ENCODE peak calls at places on chromosomes 7 and 10, in five cellular contexts. One of them, this sample, is unnamed.
A peak's percentile ranks its signal among the peaks of the same experiment; 100 is the strongest.

GRCh38 chr7:82202107-82202506 is 241.5 kb downstream of the CACNA2D1 start:
- DNase-seq in mammary epithelial cell: no peak
- DNase-seq in ovary: no peak
- DNase-seq in uterus: no peak
- DNase-seq in cardiac muscle cell: no peak
- DNase-seq in this sample: no peak

GRCh38 chr10:101450277-101451080 is 96.5 kb downstream of the BTRC start:
- DNase-seq in uterus: no peak
- DNase-seq in ovary: no peak
- DNase-seq in cardiac muscle cell: no peak
- DNase-seq in mammary epithelial cell: no peak
- DNase-seq in this sample: no peak

GRCh38 chr7:129569811-129570215 is 41.7 kb upstream of the NRF1 start:
- DNase-seq in ovary: no peak
- DNase-seq in uterus: no peak
- DNase-seq in mammary epithelial cell: peak; percentile 91
- DNase-seq in cardiac muscle cell: peak; percentile 77
- DNase-seq in this sample: peak; percentile 75

GRCh38 chr7:77281780-77282478 is 82.3 kb upstream of the FGL2 start:
- DNase-seq in ovary: no peak
- DNase-seq in cardiac muscle cell: no peak
- DNase-seq in uterus: no peak
- DNase-seq in mammary epithelial cell: no peak
- DNase-seq in this sample: no peak

GRCh38 chr10:97515260-97515978 is 16.7 kb downstream of the UBTD1 start:
- DNase-seq in mammary epithelial cell: no peak
- DNase-seq in uterus: no peak
- DNase-seq in ovary: no peak
- DNase-seq in cardiac muscle cell: no peak
- DNase-seq in this sample: no peak

GRCh38 chr7:50584793-50585399 is 19.7 kb upstream of the DDC start:
- DNase-seq in uterus: no peak
- DNase-seq in cardiac muscle cell: no peak
- DNase-seq in ovary: no peak
- DNase-seq in mammary epithelial cell: peak; percentile 98
- DNase-seq in this sample: no peak

GRCh38 chr7:77887567-77887966 is 89.0 kb downstream of the PHTF2 start:
- DNase-seq in mammary epithelial cell: peak; percentile 35
- DNase-seq in cardiac muscle cell: peak; percentile 54
- DNase-seq in ovary: no peak
- DNase-seq in uterus: no peak
- DNase-seq in this sample: no peak

GRCh38 chr10:66983482-66983818 is 57.6 kb downstream of the LRRTM3 start:
- DNase-seq in uterus: no peak
- DNase-seq in ovary: no peak
- DNase-seq in cardiac muscle cell: no peak
- DNase-seq in mammary epithelial cell: no peak
- DNase-seq in this sample: no peak

GRCh38 chr7:90708841-90709317 is 112.8 kb downstream of the CDK14 start:
- DNase-seq in cardiac muscle cell: peak; percentile 41
- DNase-seq in mammary epithelial cell: no peak
- DNase-seq in ovary: no peak
- DNase-seq in uterus: no peak
- DNase-seq in this sample: no peak

GRCh38 chr7:90626011-90626410 is 29.9 kb downstream of the CDK14 start:
- DNase-seq in ovary: no peak
- DNase-seq in mammary epithelial cell: peak; percentile 26
- DNase-seq in uterus: no peak
- DNase-seq in cardiac muscle cell: peak; percentile 76
- DNase-seq in this sample: no peak

GRCh38 chr7:102306916-102307677 is 20.4 kb downstream of the SH2B2 start:
- DNase-seq in cardiac muscle cell: peak; percentile 62
- DNase-seq in mammary epithelial cell: no peak
- DNase-seq in ovary: no peak
- DNase-seq in uterus: no peak
- DNase-seq in this sample: no peak

GRCh38 chr7:16738014-16738688 is 15.4 kb upstream of the TSPAN13 start:
- DNase-seq in cardiac muscle cell: no peak
- DNase-seq in ovary: no peak
- DNase-seq in uterus: no peak
- DNase-seq in mammary epithelial cell: no peak
- DNase-seq in this sample: no peak

GRCh38 chr10:70677016-70677415 is 4.7 kb downstream of the ADAMTS14 start:
- DNase-seq in uterus: no peak
- DNase-seq in ovary: no peak
- DNase-seq in mammary epithelial cell: no peak
- DNase-seq in cardiac muscle cell: no peak
- DNase-seq in this sample: no peak

GRCh38 chr7:123580406-123581161 is 21.0 kb upstream of the ASB15 start:
- DNase-seq in cardiac muscle cell: peak; percentile 72
- DNase-seq in mammary epithelial cell: peak; percentile 41
- DNase-seq in uterus: no peak
- DNase-seq in ovary: no peak
- DNase-seq in this sample: no peak

GRCh38 chr7:100016209-100016901 is 959 bp downstream of the ZKSCAN1 start:
- DNase-seq in mammary epithelial cell: peak; percentile 45
- DNase-seq in ovary: peak; percentile 3
- DNase-seq in uterus: no peak
- DNase-seq in cardiac muscle cell: peak; percentile 19
- DNase-seq in this sample: no peak

GRCh38 chr10:82027711-82028110 is 152.7 kb downstream of the NRG3 start:
- DNase-seq in uterus: no peak
- DNase-seq in mammary epithelial cell: no peak
- DNase-seq in ovary: no peak
- DNase-seq in cardiac muscle cell: no peak
- DNase-seq in this sample: no peak

GRCh38 chr10:131641231-131641630 is 259.6 kb upstream of the PPP2R2D start:
- DNase-seq in mammary epithelial cell: no peak
- DNase-seq in cardiac muscle cell: no peak
- DNase-seq in uterus: no peak
- DNase-seq in ovary: no peak
- DNase-seq in this sample: no peak

DNA sequence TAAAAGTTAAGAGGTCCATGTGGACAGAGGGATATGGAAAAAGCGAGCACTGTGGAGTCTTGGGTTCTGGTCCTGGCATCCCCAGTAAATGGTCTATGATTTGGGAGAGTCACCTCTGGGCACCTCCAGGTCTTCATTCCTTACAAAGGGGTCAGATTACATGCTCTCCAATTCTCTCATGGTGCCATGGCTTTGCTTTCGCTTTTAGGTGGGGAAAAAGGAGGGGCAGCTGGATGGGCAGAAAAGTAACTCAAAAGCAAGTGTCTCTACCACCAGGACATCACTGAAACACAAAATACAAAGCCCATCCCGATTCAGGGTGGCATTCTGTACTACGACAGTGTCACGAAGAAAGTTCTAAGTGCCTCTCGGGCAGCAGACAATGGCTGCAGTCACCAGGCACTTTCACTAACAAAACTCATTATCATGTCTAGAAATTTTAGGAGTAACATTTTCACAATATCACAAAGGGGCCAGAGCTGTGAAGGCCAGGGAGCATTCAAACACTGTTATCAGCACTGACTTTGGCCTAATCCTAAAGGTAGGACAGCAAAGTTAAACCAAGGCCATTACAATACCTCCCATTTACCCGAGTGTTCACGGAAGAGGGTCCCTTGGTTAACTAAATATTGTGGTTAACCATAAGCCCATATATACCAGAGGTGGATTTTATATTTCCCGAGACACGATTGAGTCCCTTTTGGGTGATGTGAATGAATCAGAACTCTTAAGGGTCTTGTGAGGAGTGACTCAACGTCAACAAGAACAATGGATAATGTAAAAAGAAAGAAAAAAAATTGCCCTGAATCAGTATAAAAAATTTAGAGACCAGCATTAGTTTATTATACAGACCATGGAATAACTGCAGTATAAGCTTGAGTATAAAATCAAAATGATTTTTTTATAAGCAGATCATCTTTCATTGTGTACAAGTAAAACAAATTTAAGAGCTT is 2.5 kb downstream of the PSAP start:
- DNase-seq in cardiac muscle cell: no peak
- DNase-seq in mammary epithelial cell: no peak
- DNase-seq in ovary: no peak
- DNase-seq in uterus: no peak
- DNase-seq in this sample: no peak
- H3K4me3 ChIP-seq in cardiac muscle cell: no peak overlapping the region
- H3K4me3 ChIP-seq in mammary epithelial cell: peak overlapping the region; percentile 100
- H3K4me3 ChIP-seq in ovary: no peak overlapping the region
- H3K4me3 ChIP-seq in uterus: no peak overlapping the region
- H3K4me3 ChIP-seq in this sample: no peak overlapping the region

GRCh38 chr7:886626-887487 is 10.5 kb downstream of the GET4 start:
- DNase-seq in cardiac muscle cell: no peak
- DNase-seq in mammary epithelial cell: no peak
- DNase-seq in ovary: no peak
- DNase-seq in uterus: no peak
- DNase-seq in this sample: no peak

GRCh38 chr7:885893-886625 is 9.7 kb downstream of the GET4 start:
- DNase-seq in mammary epithelial cell: peak; percentile 26
- DNase-seq in ovary: no peak
- DNase-seq in uterus: no peak
- DNase-seq in cardiac muscle cell: no peak
- DNase-seq in this sample: no peak

GRCh38 chr7:889025-889390 is 12.7 kb downstream of the GET4 start:
- DNase-seq in cardiac muscle cell: no peak
- DNase-seq in ovary: no peak
- DNase-seq in uterus: no peak
- DNase-seq in mammary epithelial cell: no peak
- DNase-seq in this sample: no peak

GRCh38 chr7:888081-889024 is 12.0 kb downstream of the GET4 start:
- DNase-seq in cardiac muscle cell: no peak
- DNase-seq in mammary epithelial cell: no peak
- DNase-seq in uterus: no peak
- DNase-seq in ovary: no peak
- DNase-seq in this sample: no peak

DNA sequence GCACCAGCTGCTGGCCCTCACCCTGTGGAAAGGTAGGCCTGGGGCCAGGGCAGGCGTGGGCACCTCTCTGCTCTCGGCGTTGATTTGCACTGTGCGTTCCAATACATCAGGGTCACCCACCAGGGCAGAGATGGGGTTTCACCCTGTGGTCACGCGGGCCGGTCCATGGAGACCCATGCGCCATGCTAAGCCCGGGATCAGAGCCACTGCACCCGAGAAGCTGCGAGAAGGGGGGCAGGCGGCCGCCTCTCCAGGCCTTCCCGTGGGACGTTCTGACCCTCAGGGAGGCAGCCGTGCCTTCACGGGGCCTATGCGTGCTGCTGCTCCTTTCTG is 11.1 kb downstream of the GET4 start:
- DNase-seq in uterus: no peak
- DNase-seq in mammary epithelial cell: no peak
- DNase-seq in ovary: no peak
- DNase-seq in cardiac muscle cell: no peak
- DNase-seq in this sample: no peak
- H3K4me3 ChIP-seq in uterus: no peak overlapping the region
- H3K4me3 ChIP-seq in mammary epithelial cell: no peak overlapping the region
- H3K4me3 ChIP-seq in ovary: no peak overlapping the region
- H3K4me3 ChIP-seq in cardiac muscle cell: no peak overlapping the region
- H3K4me3 ChIP-seq in this sample: no peak overlapping the region

GRCh38 chr10:52465202-52465601 is 151.1 kb downstream of the DKK1 start:
- DNase-seq in uterus: no peak
- DNase-seq in mammary epithelial cell: no peak
- DNase-seq in ovary: no peak
- DNase-seq in cardiac muscle cell: no peak
- DNase-seq in this sample: no peak
- H3K4me3 ChIP-seq in uterus: no peak overlapping the region
- H3K4me3 ChIP-seq in mammary epithelial cell: no peak overlapping the region
- H3K4me3 ChIP-seq in ovary: no peak overlapping the region
- H3K4me3 ChIP-seq in cardiac muscle cell: no peak overlapping the region
- H3K4me3 ChIP-seq in this sample: no peak overlapping the region

GRCh38 chr7:37642028-37642540 is 41.5 kb upstream of the GPR141 start:
- DNase-seq in cardiac muscle cell: no peak
- DNase-seq in uterus: no peak
- DNase-seq in mammary epithelial cell: no peak
- DNase-seq in ovary: no peak
- DNase-seq in this sample: no peak

GRCh38 chr7:37643876-37644275 is 39.7 kb upstream of the GPR141 start:
- DNase-seq in cardiac muscle cell: no peak
- DNase-seq in ovary: no peak
- DNase-seq in uterus: no peak
- DNase-seq in mammary epithelial cell: no peak
- DNase-seq in this sample: no peak

GRCh38 chr7:37645276-37646040 is 38.1 kb upstream of the GPR141 start:
- DNase-seq in mammary epithelial cell: no peak
- DNase-seq in ovary: no peak
- DNase-seq in cardiac muscle cell: no peak
- DNase-seq in uterus: no peak
- DNase-seq in this sample: no peak
- H3K4me3 ChIP-seq in mammary epithelial cell: no peak overlapping the region
- H3K4me3 ChIP-seq in ovary: no peak overlapping the region
- H3K4me3 ChIP-seq in cardiac muscle cell: no peak overlapping the region
- H3K4me3 ChIP-seq in uterus: no peak overlapping the region
- H3K4me3 ChIP-seq in this sample: no peak overlapping the region

GRCh38 chr10:95963202-95963991 is 55.6 kb downstream of the CC2D2B start:
- DNase-seq in ovary: no peak
- DNase-seq in cardiac muscle cell: no peak
- DNase-seq in mammary epithelial cell: no peak
- DNase-seq in uterus: no peak
- DNase-seq in this sample: no peak
- H3K4me3 ChIP-seq in ovary: no peak overlapping the region
- H3K4me3 ChIP-seq in cardiac muscle cell: no peak overlapping the region
- H3K4me3 ChIP-seq in mammary epithelial cell: no peak overlapping the region
- H3K4me3 ChIP-seq in uterus: no peak overlapping the region
- H3K4me3 ChIP-seq in this sample: no peak overlapping the region

DNA sequence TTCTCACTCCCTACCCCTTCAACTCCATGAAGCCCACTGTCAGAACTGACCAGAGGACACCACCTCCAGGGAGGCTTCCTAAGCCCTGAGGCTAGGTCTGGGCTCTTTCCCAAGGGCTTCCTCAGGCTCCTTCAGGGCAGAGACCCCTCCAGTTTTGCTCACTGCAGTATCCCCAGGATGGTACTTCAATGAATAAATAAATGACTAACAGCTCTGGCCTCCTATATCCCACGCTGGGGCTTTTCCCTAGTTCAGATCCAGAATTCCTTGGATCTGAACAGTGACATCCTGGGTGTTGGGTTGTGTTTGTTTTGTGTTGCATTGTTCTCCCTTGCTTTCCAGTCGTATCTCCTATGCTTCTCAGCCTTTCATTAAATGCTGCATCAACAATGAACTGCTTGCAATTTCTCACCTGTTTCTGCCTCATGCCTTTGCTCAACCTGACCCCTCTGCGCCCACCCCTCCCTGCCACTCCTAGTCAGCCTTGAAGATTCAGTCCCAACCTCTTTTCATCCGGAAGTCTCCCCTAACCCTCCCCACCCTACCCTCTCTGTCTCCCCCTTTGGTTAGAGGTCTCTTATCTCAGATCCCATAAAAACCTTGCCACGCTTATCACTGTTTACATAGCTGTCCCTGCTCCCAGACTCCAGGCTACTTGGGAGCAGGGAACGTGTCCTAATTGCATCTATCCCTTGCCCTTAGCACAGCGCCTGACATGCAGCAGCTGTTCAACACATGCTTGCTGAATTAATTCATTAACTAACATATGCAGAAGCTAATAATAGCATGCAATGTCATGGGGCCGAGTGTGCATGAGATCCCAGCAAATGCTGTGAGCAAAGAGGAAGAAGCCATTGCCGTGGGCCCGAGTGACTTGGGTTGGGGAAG is 41.7 kb downstream of the PPP1R3C start:
- DNase-seq in mammary epithelial cell: no peak
- DNase-seq in uterus: peak; percentile 60
- DNase-seq in cardiac muscle cell: peak; percentile 78
- DNase-seq in ovary: peak; percentile 66
- DNase-seq in this sample: peak; percentile 83
- H3K4me3 ChIP-seq in mammary epithelial cell: no peak overlapping the region
- H3K4me3 ChIP-seq in uterus: no peak overlapping the region
- H3K4me3 ChIP-seq in cardiac muscle cell: no peak overlapping the region
- H3K4me3 ChIP-seq in ovary: no peak overlapping the region
- H3K4me3 ChIP-seq in this sample: no peak overlapping the region